ENCODE peak calls at places on chromosomes 5 and 9, in nine cellular contexts. L is natural killer cell treated with Interleukin-12 subunit alpha and Interleukin-12 subunit beta and Interleukin-15 and Interleukin-18, amount 100 ng/mL, for 72 hours; Z is epithelial cell of proximal tubule; B is CD4-positive, alpha-beta T cell; A is Caki2; J is activated T-cell treated with anti-CD3 and anti-CD28 coated beads, Interleukin-2, amount 50 U/mL, for 1 hour; V is GM18507; R is cardiac fibroblast; S is hypothalamus. C is an unnamed sample.
A peak's percentile ranks its signal among the peaks of the same experiment; 100 is the strongest.

GRCh38 chr9:124415102-124415851 is at the start of gene PSMB7:
- DNase-seq in L (peak; percentile 95), Z (peak; percentile 72), B (peak; percentile 96), A (peak; percentile 92), J (peak; percentile 97), V (peak; percentile 85), R (peak; percentile 98), S (peak; percentile 94), C (peak; percentile 96)

GRCh38 chr5:175747539-175748060 is 89.7 kb downstream of the HRH2 start:
- DNase-seq in L (no peak), Z (no peak), B (no peak), A (no peak), J (no peak), V (no peak), R (no peak), S (no peak), C (no peak)

GRCh38 chr9:10251490-10251889 is 361.3 kb downstream of the PTPRD start:
- DNase-seq in L (no peak), Z (no peak), B (no peak), A (no peak), J (no peak), V (no peak), R (peak; percentile 39), S (no peak), C (no peak)

GRCh38 chr5:69368458-69369368 is 607 bp downstream of the AK6 start:
- DNase-seq in L (no peak), Z (no peak), B (no peak), A (no peak), J (no peak), V (peak; percentile 22), R (no peak), S (no peak), C (no peak)

GRCh38 chr5:65172486-65173129 is 309.1 kb downstream of the ADAMTS6 start:
- DNase-seq in L (peak; percentile 67), Z (no peak), B (no peak), A (no peak), J (no peak), V (peak; percentile 5), R (peak; percentile 36), S (no peak), C (no peak)

GRCh38 chr9:2809692-2810423 is 34.0 kb downstream of the PUM3 start:
- DNase-seq in L (no peak), Z (peak; percentile 65), B (no peak), A (peak; percentile 76), J (no peak), V (no peak), R (peak; percentile 98), S (no peak), C (no peak)

GRCh38 chr9:121674952-121675351 is 23.5 kb downstream of the DAB2IP start:
- DNase-seq in L (no peak), Z (no peak), B (no peak), A (no peak), J (no peak), V (no peak), R (peak; percentile 18), S (no peak), C (no peak)

GRCh38 chr5:33975846-33976245 is 8.6 kb downstream of the SLC45A2 start:
- DNase-seq in L (no peak), Z (no peak), B (no peak), A (no peak), J (no peak), V (no peak), R (peak; percentile 20), S (no peak), C (no peak)

GRCh38 chr5:107985144-107985543 is 314.4 kb upstream of the EFNA5 start:
- DNase-seq in L (no peak), Z (no peak), B (no peak), A (no peak), J (no peak), V (no peak), R (peak; percentile 3), S (no peak), C (no peak)

GRCh38 chr5:93621340-93621872 is 38.4 kb downstream of the NR2F1 start:
- DNase-seq in L (no peak), Z (no peak), B (no peak), A (peak; percentile 85), J (peak; percentile 39), V (no peak), R (peak; percentile 70), S (peak; percentile 82), C (no peak)

GRCh38 chr5:78527925-78528324 is 120.6 kb downstream of the LHFPL2 start:
- DNase-seq in L (no peak), Z (no peak), B (no peak), A (no peak), J (no peak), V (no peak), R (no peak), S (no peak), C (no peak)

GRCh38 chr9:120936011-120936763 is 9.6 kb upstream of the TRAF1 start:
- DNase-seq in L (peak; percentile 90), Z (peak; percentile 71), B (peak; percentile 86), A (peak; percentile 80), J (peak; percentile 92), V (peak; percentile 60), R (peak; percentile 97), S (peak; percentile 92), C (peak; percentile 86)

GRCh38 chr9:101387871-101388506 is 3.2 kb upstream of the BAAT start:
- DNase-seq in L (no peak), Z (no peak), B (no peak), A (no peak), J (no peak), V (no peak), R (peak; percentile 61), S (no peak), C (no peak)

GRCh38 chr5:131259326-131259725 is 4.5 kb upstream of the CDC42SE2 start:
- DNase-seq in L (no peak), Z (no peak), B (no peak), A (peak; percentile 63), J (no peak), V (no peak), R (no peak), S (no peak), C (no peak)

GRCh38 chr5:149633671-149634350 is 52.5 kb downstream of the ARHGEF37 start:
- DNase-seq in L (no peak), Z (no peak), B (no peak), A (no peak), J (no peak), V (no peak), R (no peak), S (no peak), C (no peak)

GRCh38 chr9:95729066-95729465 is 146.4 kb upstream of the ERCC6L2 start:
- DNase-seq in L (no peak), Z (no peak), B (no peak), A (no peak), J (no peak), V (no peak), R (no peak), S (no peak), C (no peak)

GRCh38 chr5:151667083-151667482 is 19.6 kb downstream of the SPARC start:
- DNase-seq in L (no peak), Z (no peak), B (no peak), A (no peak), J (no peak), V (no peak), R (no peak), S (no peak), C (no peak)

GRCh38 chr5:177334155-177334551 is 17.3 kb downstream of the LMAN2 start:
- DNase-seq in L (no peak), Z (no peak), B (no peak), A (no peak), J (no peak), V (no peak), R (no peak), S (no peak), C (no peak)

GRCh38 chr5:129906177-129906887 is 2.1 kb downstream of the CHSY3 start:
- DNase-seq in L (no peak), Z (no peak), B (no peak), A (no peak), J (no peak), V (no peak), R (peak; percentile 70), S (peak; percentile 14), C (no peak)

GRCh38 chr5:35476046-35476445 is 141.6 kb upstream of the SPEF2 start:
- DNase-seq in L (no peak), Z (no peak), B (no peak), A (no peak), J (no peak), V (no peak), R (no peak), S (no peak), C (no peak)

C was measured in CD14-positive monocyte.